ENCODE peak calls at places on chromosomes 7 and 10, in four cellular contexts. O is Calu3, Z is left ventricle myocardium inferior, I is fibroblast of pulmonary artery. Y is an unnamed sample.

GRCh38 chr7:54345746-54346145 is 196.4 kb upstream of the VSTM2A start:
- DNase-seq in I (no peak), O (no peak), Z (no peak), Y (no peak)

GRCh38 chr10:110498087-110498981 is 627 bp downstream of the DUSP5 start:
- DNase-seq in Z (peak), I (peak), O (peak), Y (peak)

GRCh38 chr10:9209105-9209798 is 1154.8 kb downstream of the GATA3 start:
- DNase-seq in Z (peak), I (peak), O (peak), Y (peak)

GRCh38 chr10:74912674-74913073 is 86.3 kb downstream of the KAT6B start:
- DNase-seq in Z (no peak), I (no peak), O (no peak), Y (no peak)

GRCh38 chr10:114632869-114633715 is 25.0 kb downstream of the ABLIM1 start:
- DNase-seq in O (peak), I (peak), Z (peak), Y (peak)

GRCh38 chr10:110005716-110006115 is 2.1 kb upstream of the ADD3 start:
- DNase-seq in Z (peak), O (peak), I (peak), Y (peak)

GRCh38 chr7:73985737-73986141 is 42.2 kb upstream of the ELN start:
- DNase-seq in O (no peak), Z (peak), I (no peak), Y (no peak)

GRCh38 chr10:126006264-126006663 is 109.9 kb downstream of the FANK1 start:
- DNase-seq in Z (no peak), I (no peak), O (no peak), Y (no peak)

GRCh38 chr7:378551-379455 is 88.8 kb downstream of the FOXL3 start:
- DNase-seq in I (no peak), Z (no peak), O (no peak), Y (no peak)

GRCh38 chr10:114810926-114811325 is 10.7 kb upstream of the FHIP2A start:
- DNase-seq in I (no peak), Z (no peak), O (no peak), Y (no peak)

GRCh38 chr7:150854066-150855000 is 2.0 kb downstream of the AOC1 start:
- DNase-seq in O (no peak), I (no peak), Z (no peak), Y (no peak)

GRCh38 chr10:81728692-81729091 is 146.3 kb upstream of the NRG3 start:
- DNase-seq in O (no peak), I (no peak), Z (no peak), Y (no peak)

GRCh38 chr10:43318978-43319965 is 52.2 kb upstream of the FXYD4 start:
- DNase-seq in Z (no peak), O (no peak), I (no peak), Y (no peak)

GRCh38 chr7:887488-887820 is 11.1 kb downstream of the GET4 start:
- DNase-seq in Z (peak), I (no peak), O (no peak), Y (no peak)

GRCh38 chr7:157620616-157621015 is 283.8 kb downstream of the DNAJB6 start:
- DNase-seq in O (no peak), Z (no peak), I (no peak), Y (no peak)

GRCh38 chr10:77073066-77073960 is 564.3 kb downstream of the KCNMA1 start:
- DNase-seq in I (peak), Z (peak), O (no peak), Y (peak)

GRCh38 chr10:99926925-99927718 is 82.6 kb downstream of the DNMBP start:
- DNase-seq in Z (peak), I (peak), O (peak), Y (peak)

GRCh38 chr7:134602921-134603394 is 43.7 kb upstream of the BPGM start:
- DNase-seq in Z (no peak), I (peak), O (no peak), Y (peak)

DNA sequence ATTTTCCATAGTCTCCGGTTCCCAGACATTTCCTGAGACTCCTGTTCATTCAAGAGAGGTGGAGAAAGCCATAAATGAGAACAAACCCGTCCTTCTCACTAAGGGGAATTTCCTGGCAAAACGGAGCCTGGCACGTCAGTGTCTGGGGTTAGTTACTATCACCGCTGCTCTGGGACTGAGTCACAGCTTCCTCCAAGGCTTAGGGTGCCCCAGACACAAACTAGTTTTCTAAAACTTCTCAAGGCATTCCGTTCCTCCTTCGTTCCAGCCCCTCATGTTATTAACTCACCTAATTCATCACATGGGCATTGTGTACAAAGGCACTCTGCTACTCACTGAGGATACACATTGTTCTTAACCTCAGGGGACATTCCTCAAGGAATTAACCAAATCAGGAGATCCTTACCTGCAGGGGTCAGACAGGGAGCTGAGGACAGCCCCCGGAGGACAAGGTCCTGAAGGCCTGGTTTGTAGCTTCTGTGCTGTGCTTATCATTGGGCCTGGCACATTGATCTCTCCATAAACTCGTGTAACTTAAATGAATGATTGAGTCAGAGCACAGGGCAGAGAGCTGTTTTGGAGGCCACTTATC is 103.0 kb upstream of the KLF6 start:
- DNase-seq in I (peak), Z (no peak), O (peak), Y (peak)
- TF ChIP-seq CTCF in I (no peak), Z (no peak), O (no peak), Y (no peak)

DNA sequence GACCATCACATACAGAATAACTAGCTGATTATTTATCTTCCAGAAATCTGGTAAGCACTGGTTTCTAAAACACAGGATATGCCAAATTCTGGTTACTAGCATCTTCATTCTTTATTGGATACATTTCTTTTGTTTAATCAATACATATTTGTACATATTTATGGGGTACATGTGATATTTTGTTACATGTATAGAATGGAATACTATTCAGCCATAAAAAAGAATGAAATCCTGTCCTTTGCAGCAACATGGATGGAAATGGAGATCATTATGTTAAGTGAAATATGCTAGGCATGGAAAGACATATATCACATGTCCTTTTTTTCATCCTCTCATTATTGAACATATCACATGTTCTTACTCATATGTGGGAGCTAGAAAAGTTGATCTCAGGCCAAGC is 32.7 kb upstream of the PURB start:
- DNase-seq in O (no peak), Z (no peak), I (no peak), Y (no peak)
- TF ChIP-seq CTCF in O (no peak), Z (no peak), I (no peak), Y (no peak)

GRCh38 chr10:70684841-70685457 is 12.6 kb downstream of the ADAMTS14 start:
- DNase-seq in I (no peak), O (no peak), Z (no peak), Y (no peak)
- TF ChIP-seq CTCF in I (no peak), O (no peak), Z (no peak), Y (no peak)

GRCh38 chr7:104135760-104136558 is 71.9 kb downstream of the ORC5 start:
- DNase-seq in O (no peak), Z (no peak), I (no peak), Y (no peak)

GRCh38 chr7:104136981-104137380 is 70.8 kb downstream of the ORC5 start:
- DNase-seq in O (no peak), I (no peak), Z (no peak), Y (no peak)

GRCh38 chr7:104136561-104136960 is 71.3 kb downstream of the ORC5 start:
- DNase-seq in I (no peak), Z (no peak), O (no peak), Y (no peak)

GRCh38 chr7:104137511-104137910 is 70.3 kb downstream of the ORC5 start:
- DNase-seq in Z (no peak), I (no peak), O (no peak), Y (no peak)

DNA sequence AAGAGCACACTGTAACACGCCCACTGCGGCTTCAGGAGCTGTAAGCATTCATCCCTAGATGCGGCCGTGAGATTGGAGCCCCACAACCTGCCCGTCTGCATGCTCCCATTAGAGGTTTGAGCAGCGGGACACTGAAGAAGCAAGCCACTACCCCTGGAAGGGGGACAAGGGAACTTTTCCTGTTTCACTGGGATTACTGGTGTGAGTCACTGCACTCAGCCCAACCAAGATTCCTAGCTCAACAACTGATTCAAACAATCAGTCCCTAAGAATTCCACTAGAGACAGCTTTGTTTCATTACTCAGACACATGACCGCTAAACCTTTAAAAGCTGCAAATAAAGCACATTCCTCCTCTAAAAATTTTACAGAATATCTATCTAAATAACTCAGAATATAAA is 69.8 kb downstream of the ORC5 start:
- DNase-seq in O (no peak), Z (no peak), I (peak), Y (no peak)
- TF ChIP-seq CTCF in O (no peak), Z (no peak), I (no peak), Y (no peak)

GRCh38 chr10:31320598-31321211 is 1.7 kb downstream of the ZEB1 start:
- DNase-seq in Z (peak), I (peak), O (peak), Y (peak)

GRCh38 chr10:31320179-31320597 is 1.2 kb downstream of the ZEB1 start:
- DNase-seq in I (no peak), O (peak), Z (peak), Y (peak)

GRCh38 chr10:31321396-31321941 is 2.5 kb downstream of the ZEB1 start:
- DNase-seq in Z (no peak), I (peak), O (no peak), Y (no peak)

GRCh38 chr10:31319602-31320178 is 674 bp downstream of the ZEB1 start:
- DNase-seq in O (no peak), I (no peak), Z (no peak), Y (no peak)

GRCh38 chr10:31322647-31323046 is 3.6 kb downstream of the ZEB1 start:
- DNase-seq in I (peak), Z (no peak), O (no peak), Y (peak)
- TF ChIP-seq CTCF in I (peak), Z (peak), O (no peak), Y (no peak)

GRCh38 chr10:10883737-10884136 is 133.9 kb upstream of the CELF2 start:
- DNase-seq in Z (no peak), I (no peak), O (no peak), Y (no peak)
- TF ChIP-seq CTCF in Z (no peak), I (no peak), O (no peak), Y (no peak)

GRCh38 chr10:84469470-84469869 is 141.1 kb downstream of the CCSER2 start:
- DNase-seq in I (no peak), O (no peak), Z (no peak), Y (no peak)
- TF ChIP-seq CTCF in I (no peak), O (no peak), Z (no peak), Y (no peak)

Y was measured in MCF 10A.